ENCODE peak calls at places on chromosomes 12 and 14, in six cellular contexts. One of them, this sample, is unnamed.

GRCh38 chr12:117972341-117972740 is 3.6 kb upstream of the KSR2 start:
- DNase-seq in GM12891: no peak
- DNase-seq in K562: no peak
- DNase-seq in H1: no peak
- DNase-seq in GM12878: no peak
- DNase-seq in HepG2: no peak
- DNase-seq in this sample: no peak

GRCh38 chr14:74596747-74597456 is 15.1 kb downstream of the LTBP2 start:
- DNase-seq in GM12891: no peak
- DNase-seq in K562: no peak
- DNase-seq in H1: no peak
- DNase-seq in GM12878: no peak
- DNase-seq in HepG2: no peak
- DNase-seq in this sample: no peak

GRCh38 chr12:68462799-68463198 is 130.6 kb upstream of the MDM1 start:
- DNase-seq in GM12891: no peak
- DNase-seq in K562: no peak
- DNase-seq in H1: no peak
- DNase-seq in GM12878: no peak
- DNase-seq in HepG2: no peak
- DNase-seq in this sample: no peak

GRCh38 chr14:68760771-68761170 is 32.1 kb downstream of the ZFP36L1 start:
- DNase-seq in GM12891: no peak
- DNase-seq in K562: no peak
- DNase-seq in H1: no peak
- DNase-seq in GM12878: no peak
- DNase-seq in HepG2: no peak
- DNase-seq in this sample: no peak

GRCh38 chr12:48980953-48981756 is 3.0 kb downstream of the WNT1 start:
- DNase-seq in GM12891: no peak
- DNase-seq in K562: peak; percentile 51
- DNase-seq in H1: no peak
- DNase-seq in GM12878: no peak
- DNase-seq in HepG2: no peak
- DNase-seq in this sample: no peak

GRCh38 chr12:50211392-50212070 is 44.4 kb upstream of the CERS5 start:
- DNase-seq in GM12891: no peak
- DNase-seq in K562: no peak
- DNase-seq in H1: no peak
- DNase-seq in GM12878: no peak
- DNase-seq in HepG2: no peak
- DNase-seq in this sample: no peak

GRCh38 chr12:41234672-41235071 is 46.6 kb downstream of the PDZRN4 start:
- DNase-seq in GM12891: no peak
- DNase-seq in K562: no peak
- DNase-seq in H1: no peak
- DNase-seq in GM12878: no peak
- DNase-seq in HepG2: no peak
- DNase-seq in this sample: no peak

GRCh38 chr14:72000907-72001306 is 68.7 kb downstream of the RGS6 start:
- DNase-seq in GM12891: no peak
- DNase-seq in K562: no peak
- DNase-seq in H1: no peak
- DNase-seq in GM12878: peak; percentile 34
- DNase-seq in HepG2: no peak
- DNase-seq in this sample: no peak

GRCh38 chr12:51326762-51327439 is 2.9 kb upstream of the BIN2 start:
- DNase-seq in GM12891: peak; percentile 57
- DNase-seq in K562: peak; percentile 87
- DNase-seq in H1: no peak
- DNase-seq in GM12878: peak; percentile 77
- DNase-seq in HepG2: no peak
- DNase-seq in this sample: peak; percentile 56

GRCh38 chr14:81406863-81407262 is 6.7 kb upstream of the STON2 start:
- DNase-seq in GM12891: no peak
- DNase-seq in K562: no peak
- DNase-seq in H1: no peak
- DNase-seq in GM12878: no peak
- DNase-seq in HepG2: peak; percentile 11
- DNase-seq in this sample: no peak

GRCh38 chr14:89025581-89026236 is 201.3 kb downstream of the TTC8 start:
- DNase-seq in GM12891: no peak
- DNase-seq in K562: no peak
- DNase-seq in H1: no peak
- DNase-seq in GM12878: no peak
- DNase-seq in HepG2: no peak
- DNase-seq in this sample: no peak

GRCh38 chr12:115468087-115468510 is 784.1 kb upstream of the TBX3 start:
- DNase-seq in GM12891: no peak
- DNase-seq in K562: no peak
- DNase-seq in H1: no peak
- DNase-seq in GM12878: no peak
- DNase-seq in HepG2: peak; percentile 88
- DNase-seq in this sample: no peak

GRCh38 chr14:72646861-72647528 is 246.9 kb downstream of the DPF3 start:
- DNase-seq in GM12891: no peak
- DNase-seq in K562: no peak
- DNase-seq in H1: no peak
- DNase-seq in GM12878: no peak
- DNase-seq in HepG2: no peak
- DNase-seq in this sample: no peak

GRCh38 chr12:45051490-45052105 is 699 bp upstream of the DBX2 start:
- DNase-seq in GM12891: no peak
- DNase-seq in K562: no peak
- DNase-seq in H1: no peak
- DNase-seq in GM12878: no peak
- DNase-seq in HepG2: no peak
- DNase-seq in this sample: no peak

GRCh38 chr12:72267974-72268373 is 4.2 kb upstream of the TRHDE start:
- DNase-seq in GM12891: no peak
- DNase-seq in K562: no peak
- DNase-seq in H1: no peak
- DNase-seq in GM12878: no peak
- DNase-seq in HepG2: no peak
- DNase-seq in this sample: no peak

GRCh38 chr12:51364026-51364425 is 17.5 kb upstream of the CELA1 start:
- DNase-seq in GM12891: no peak
- DNase-seq in K562: no peak
- DNase-seq in H1: no peak
- DNase-seq in GM12878: no peak
- DNase-seq in HepG2: no peak
- DNase-seq in this sample: no peak

GRCh38 chr12:6226701-6227096 is 26.5 kb downstream of the CD9 start:
- DNase-seq in GM12891: no peak
- DNase-seq in K562: no peak
- DNase-seq in H1: no peak
- DNase-seq in GM12878: no peak
- DNase-seq in HepG2: no peak
- DNase-seq in this sample: no peak

GRCh38 chr12:53050426-53051057 is 677 bp downstream of the TNS2 start:
- DNase-seq in GM12891: no peak
- DNase-seq in K562: no peak
- DNase-seq in H1: no peak
- DNase-seq in GM12878: no peak
- DNase-seq in HepG2: no peak
- DNase-seq in this sample: no peak

GRCh38 chr12:53049582-53050318 is at the start of gene TNS2:
- DNase-seq in GM12891: peak; percentile 6
- DNase-seq in K562: peak; percentile 21
- DNase-seq in H1: no peak
- DNase-seq in GM12878: no peak
- DNase-seq in HepG2: peak; percentile 72
- DNase-seq in this sample: peak; percentile 1

GRCh38 chr12:53051881-53052412 is 2.1 kb downstream of the TNS2 start:
- DNase-seq in GM12891: no peak
- DNase-seq in K562: no peak
- DNase-seq in H1: no peak
- DNase-seq in GM12878: no peak
- DNase-seq in HepG2: no peak
- DNase-seq in this sample: no peak

GRCh38 chr12:53052419-53053222 is 2.8 kb downstream of the TNS2 start:
- DNase-seq in GM12891: no peak
- DNase-seq in K562: no peak
- DNase-seq in H1: no peak
- DNase-seq in GM12878: no peak
- DNase-seq in HepG2: no peak
- DNase-seq in this sample: no peak

DNA sequence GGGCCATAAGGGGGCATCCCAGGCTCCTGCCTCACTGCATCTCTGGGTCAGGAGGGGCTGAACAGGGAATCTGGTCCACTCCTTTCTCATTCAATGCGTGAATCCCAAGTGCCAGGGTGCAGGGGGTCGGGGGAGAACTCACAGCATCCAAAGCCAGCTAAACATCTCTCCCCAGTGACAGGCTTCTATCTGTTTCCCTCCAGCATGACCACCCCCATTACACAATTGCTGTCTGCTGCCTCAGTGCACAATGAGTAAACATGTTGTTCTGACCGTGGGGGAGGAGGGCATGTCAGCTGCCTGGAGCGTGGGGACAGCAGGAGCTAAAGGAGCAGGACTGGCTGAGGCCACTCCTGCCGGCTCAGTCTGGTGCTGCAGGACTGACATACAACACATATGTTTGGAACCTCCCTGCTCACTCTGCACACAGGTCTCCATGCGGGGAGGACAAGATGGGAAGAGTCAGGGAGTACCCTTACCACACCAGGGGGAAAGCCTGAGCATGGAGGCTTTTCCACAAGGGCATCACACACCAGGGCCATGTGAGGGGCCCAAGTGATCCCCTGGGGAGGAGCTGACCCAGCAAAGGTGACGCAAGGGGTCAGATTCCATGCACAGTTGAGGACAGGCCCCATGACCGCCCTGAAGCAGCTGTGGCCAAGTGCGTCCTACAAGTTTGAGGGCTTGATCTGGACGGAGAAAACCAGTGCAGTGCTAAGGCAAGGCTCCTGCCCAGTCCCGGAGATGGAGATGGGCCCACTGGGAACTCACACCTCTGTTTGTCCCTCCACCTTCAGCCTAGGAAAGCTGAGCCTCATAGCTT is 1.4 kb downstream of the TNS2 start:
- DNase-seq in GM12891: peak; percentile 3
- DNase-seq in K562: peak; percentile 36
- DNase-seq in H1: no peak
- DNase-seq in GM12878: no peak
- DNase-seq in HepG2: peak; percentile 82
- DNase-seq in this sample: peak; percentile 8
- TF ChIP-seq POLR2A in GM12891: no peak
- TF ChIP-seq POLR2A in K562: no peak
- TF ChIP-seq POLR2A in H1: no peak
- TF ChIP-seq POLR2A in GM12878: no peak
- TF ChIP-seq POLR2A in HepG2: no peak
- TF ChIP-seq POLR2A in this sample: no peak

GRCh38 chr12:53670966-53671365 is 4.9 kb downstream of the ATP5MC2 start:
- DNase-seq in GM12891: no peak
- DNase-seq in K562: no peak
- DNase-seq in H1: no peak
- DNase-seq in GM12878: no peak
- DNase-seq in HepG2: no peak
- DNase-seq in this sample: no peak
- TF ChIP-seq TAF1 in GM12891: no peak
- TF ChIP-seq TAF1 in K562: no peak
- TF ChIP-seq TAF1 in H1: no peak
- TF ChIP-seq TAF1 in GM12878: no peak
- TF ChIP-seq TAF1 in HepG2: no peak
- TF ChIP-seq TAF1 in this sample: no peak

GRCh38 chr12:30850684-30851083 is 75.9 kb upstream of the TSPAN11 start:
- DNase-seq in GM12891: no peak
- DNase-seq in K562: no peak
- DNase-seq in H1: no peak
- DNase-seq in GM12878: no peak
- DNase-seq in HepG2: no peak
- DNase-seq in this sample: no peak
- TF ChIP-seq POLR2A in GM12891: no peak
- TF ChIP-seq POLR2A in K562: no peak
- TF ChIP-seq POLR2A in H1: no peak
- TF ChIP-seq POLR2A in GM12878: no peak
- TF ChIP-seq POLR2A in HepG2: no peak
- TF ChIP-seq POLR2A in this sample: no peak

GRCh38 chr14:39315859-39316444 is 82.2 kb downstream of the MIA2 start:
- DNase-seq in GM12891: no peak
- DNase-seq in K562: no peak
- DNase-seq in H1: no peak
- DNase-seq in GM12878: no peak
- DNase-seq in HepG2: no peak
- DNase-seq in this sample: no peak
- TF ChIP-seq TAF1 in GM12891: no peak
- TF ChIP-seq TAF1 in K562: no peak
- TF ChIP-seq TAF1 in H1: no peak
- TF ChIP-seq TAF1 in GM12878: no peak
- TF ChIP-seq TAF1 in HepG2: no peak
- TF ChIP-seq TAF1 in this sample: no peak